ENCODE peak calls at places on chromosome 19, in four cellular contexts. X is HL-60, N is K562, O is GM12878. V is an unnamed sample.
A peak's percentile ranks its signal among the peaks of the same experiment; 100 is the strongest.

GRCh38 chr19:38721977-38722773 is 22.1 kb downstream of the CAPN12 start:
- DNase-seq in X (no peak), N (no peak), O (no peak), V (no peak)

GRCh38 chr19:56076413-56076998 is 44.6 kb downstream of the ZNF787 start:
- DNase-seq in X (peak; percentile 57), N (peak; percentile 65), O (no peak), V (no peak)

GRCh38 chr19:10744222-10744847 is 26.5 kb downstream of the DNM2 start:
- DNase-seq in X (no peak), N (no peak), O (no peak), V (no peak)

GRCh38 chr19:5914946-5915781 is 1.1 kb downstream of the CAPS start:
- DNase-seq in X (no peak), N (no peak), O (no peak), V (no peak)

GRCh38 chr19:52923782-52924593 is 760 bp upstream of the ZNF888 start:
- DNase-seq in X (peak; percentile 78), N (peak; percentile 51), O (no peak), V (no peak)

GRCh38 chr19:5934779-5935472 is 20.9 kb downstream of the CAPS start:
- DNase-seq in X (no peak), N (no peak), O (no peak), V (no peak)

GRCh38 chr19:13024126-13024957 is 29.1 kb downstream of the NFIX start:
- DNase-seq in X (no peak), N (no peak), O (no peak), V (no peak)

GRCh38 chr19:46661735-46662592 is 982 bp upstream of the DACT3 start:
- DNase-seq in X (peak; percentile 84), N (peak; percentile 82), O (no peak), V (no peak)

GRCh38 chr19:5799247-5800241 is 5.3 kb upstream of the NRTN start:
- DNase-seq in X (no peak), N (peak; percentile 92), O (no peak), V (no peak)

GRCh38 chr19:34313188-34313587 is 51.8 kb upstream of the GPI start:
- DNase-seq in X (no peak), N (no peak), O (no peak), V (no peak)

GRCh38 chr19:24159707-24160106 is 72.7 kb downstream of the ZNF254 start:
- DNase-seq in X (no peak), N (peak; percentile 13), O (no peak), V (no peak)

GRCh38 chr19:19543640-19544039 is 5.6 kb downstream of the CILP2 start:
- DNase-seq in X (no peak), N (no peak), O (no peak), V (no peak)

GRCh38 chr19:49560358-49560900 is 19.9 kb downstream of the NOSIP start:
- DNase-seq in X (peak; percentile 26), N (peak; percentile 48), O (no peak), V (no peak)

GRCh38 chr19:18225702-18226468 is at the start of gene PDE4C:
- DNase-seq in X (no peak), N (no peak), O (no peak), V (no peak)

GRCh38 chr19:18221815-18222725 is 4.2 kb downstream of the PDE4C start:
- DNase-seq in X (no peak), N (peak; percentile 55), O (no peak), V (no peak)

GRCh38 chr19:18225355-18225701 is 910 bp downstream of the PDE4C start:
- DNase-seq in X (no peak), N (no peak), O (no peak), V (no peak)

GRCh38 chr19:18224525-18225354 is 1.5 kb downstream of the PDE4C start:
- DNase-seq in X (peak; percentile 93), N (peak; percentile 97), O (peak; percentile 80), V (peak; percentile 98)

GRCh38 chr19:18223860-18224524 is 2.2 kb downstream of the PDE4C start:
- DNase-seq in X (no peak), N (peak; percentile 96), O (no peak), V (no peak)
- TF ChIP-seq SPI1 in X (no peak), N (no peak), O (no peak), V (no peak)

GRCh38 chr19:8342684-8343482 is at the start of gene KANK3:
- DNase-seq in X (peak; percentile 81), N (peak; percentile 100), O (peak; percentile 55), V (peak; percentile 99)
- TF ChIP-seq POLR2AphosphoS5 in X (no peak), N (no peak), O (no peak), V (no peak)

GRCh38 chr19:2587001-2587719 is 111.2 kb downstream of the GADD45B start:
- DNase-seq in X (no peak), N (no peak), O (no peak), V (no peak)
- TF ChIP-seq SPI1 in X (no peak), N (no peak), O (no peak), V (no peak)

DNA sequence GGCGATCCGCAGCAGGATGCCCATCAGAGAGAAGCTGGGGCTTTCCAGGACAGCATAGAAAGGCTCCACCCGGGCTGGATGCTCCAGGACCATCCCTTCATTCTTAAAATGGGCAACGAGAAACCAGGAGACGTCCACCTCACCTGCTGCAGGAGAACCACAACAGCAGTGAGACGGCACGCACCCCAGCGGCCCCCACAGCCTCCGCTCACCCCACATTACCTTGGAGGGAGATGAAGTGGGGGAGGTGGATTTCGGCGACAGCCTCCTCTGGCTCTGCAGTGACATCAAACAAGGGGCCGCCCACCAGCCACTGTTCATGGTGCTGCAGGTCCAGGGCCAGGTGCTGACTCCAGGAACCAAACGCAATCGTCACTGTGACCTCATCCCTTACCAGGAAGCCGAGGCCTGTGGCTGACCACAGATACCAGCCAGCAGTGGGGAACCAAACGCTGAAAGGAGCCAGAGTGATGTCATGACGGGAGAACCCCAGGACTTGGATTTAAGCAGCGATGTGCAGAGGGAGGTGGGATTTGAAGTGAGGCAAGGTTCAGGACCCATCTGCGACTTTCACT is 25.1 kb downstream of the CARD8 start:
- DNase-seq in X (no peak), N (peak; percentile 14), O (no peak), V (no peak)
- TF ChIP-seq POLR2AphosphoS5 in X (no peak), N (no peak), O (no peak), V (no peak)